ENCODE peak calls at places on chromosomes 7 and 10, in seven cellular contexts. W, X, Z, C, N, V and S are unnamed samples.

GRCh38 chr7:69708857-69709256 is 110.6 kb downstream of the AUTS2 start:
- DNase-seq in W (no peak), X (no peak), Z (no peak), C (no peak), N (peak; percentile 1), V (peak; percentile 8), S (no peak)

GRCh38 chr10:44339218-44339617 is 45.7 kb downstream of the CXCL12 start:
- DNase-seq in W (peak; percentile 23), X (peak; percentile 53), Z (no peak), C (no peak), N (no peak), V (peak; percentile 73), S (no peak)

GRCh38 chr10:46544989-46545791 is 11.3 kb downstream of the GPRIN2 start:
- DNase-seq in W (no peak), X (peak; percentile 83), Z (no peak), C (no peak), N (no peak), V (no peak), S (peak; percentile 67)

GRCh38 chr7:36086571-36086970 is 66.5 kb upstream of the EEPD1 start:
- DNase-seq in W (no peak), X (no peak), Z (no peak), C (no peak), N (no peak), V (no peak), S (no peak)

GRCh38 chr10:103651783-103652476 is 158.4 kb downstream of the NEURL1 start:
- DNase-seq in W (no peak), X (no peak), Z (no peak), C (no peak), N (no peak), V (no peak), S (no peak)

GRCh38 chr7:24965831-24966708 is 13.9 kb downstream of the OSBPL3 start:
- DNase-seq in W (peak; percentile 15), X (peak; percentile 30), Z (no peak), C (no peak), N (no peak), V (peak; percentile 83), S (peak; percentile 28)

GRCh38 chr7:12249706-12250105 is 38.6 kb downstream of the TMEM106B start:
- DNase-seq in W (no peak), X (no peak), Z (no peak), C (no peak), N (no peak), V (no peak), S (no peak)

GRCh38 chr10:12077580-12078180 is 8.9 kb downstream of the DHTKD1 start:
- DNase-seq in W (no peak), X (no peak), Z (no peak), C (no peak), N (no peak), V (no peak), S (no peak)

GRCh38 chr7:69597278-69598076 is 798 bp upstream of the AUTS2 start:
- DNase-seq in W (no peak), X (peak; percentile 61), Z (peak; percentile 47), C (peak; percentile 78), N (peak; percentile 21), V (peak; percentile 54), S (peak; percentile 63)

GRCh38 chr10:28684986-28685580 is 7.8 kb downstream of the BAMBI start:
- DNase-seq in W (no peak), X (peak; percentile 93), Z (no peak), C (no peak), N (peak; percentile 59), V (no peak), S (no peak)

GRCh38 chr10:28686835-28687682 is 9.7 kb downstream of the BAMBI start:
- DNase-seq in W (peak; percentile 27), X (peak; percentile 96), Z (no peak), C (no peak), N (peak; percentile 71), V (peak; percentile 44), S (no peak)

GRCh38 chr10:28684157-28684985 is 7.0 kb downstream of the BAMBI start:
- DNase-seq in W (no peak), X (peak; percentile 63), Z (no peak), C (no peak), N (no peak), V (no peak), S (no peak)

GRCh38 chr10:28687683-28688001 is 10.3 kb downstream of the BAMBI start:
- DNase-seq in W (no peak), X (peak; percentile 47), Z (no peak), C (no peak), N (no peak), V (no peak), S (no peak)

DNA sequence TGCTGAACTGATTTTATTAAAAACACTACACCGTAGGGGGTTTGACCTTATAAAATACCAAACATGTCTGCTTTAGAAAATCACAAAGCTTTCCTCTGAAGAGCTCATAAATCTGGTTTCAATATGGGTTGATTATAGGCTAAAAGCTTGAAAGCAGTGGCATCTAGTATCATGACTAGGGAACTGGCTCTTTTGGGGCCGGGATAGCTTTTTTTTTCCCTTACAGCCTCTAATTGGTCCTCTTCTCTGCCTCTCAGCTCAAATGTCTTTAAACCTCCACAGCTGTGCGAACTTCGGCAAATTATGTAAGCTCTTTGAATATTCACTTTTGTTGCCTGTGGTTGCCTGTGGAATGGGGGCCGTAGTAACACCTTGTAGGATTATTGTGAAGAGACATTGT is 8.4 kb downstream of the BAMBI start:
- DNase-seq in W (no peak), X (peak; percentile 88), Z (no peak), C (no peak), N (peak; percentile 38), V (no peak), S (no peak)
- H3K4me1 ChIP-seq in W (peaks cover 4% of the 10 kb centered on the region), X (peaks cover 20% of the 10 kb centered on the region), Z (peaks cover 3% of the 10 kb centered on the region), C (peaks cover 5% of the 10 kb centered on the region), N (peaks cover 3% of the 10 kb centered on the region), V (peaks cover 2% of the 10 kb centered on the region), S (peaks cover 10% of the 10 kb centered on the region)

DNA sequence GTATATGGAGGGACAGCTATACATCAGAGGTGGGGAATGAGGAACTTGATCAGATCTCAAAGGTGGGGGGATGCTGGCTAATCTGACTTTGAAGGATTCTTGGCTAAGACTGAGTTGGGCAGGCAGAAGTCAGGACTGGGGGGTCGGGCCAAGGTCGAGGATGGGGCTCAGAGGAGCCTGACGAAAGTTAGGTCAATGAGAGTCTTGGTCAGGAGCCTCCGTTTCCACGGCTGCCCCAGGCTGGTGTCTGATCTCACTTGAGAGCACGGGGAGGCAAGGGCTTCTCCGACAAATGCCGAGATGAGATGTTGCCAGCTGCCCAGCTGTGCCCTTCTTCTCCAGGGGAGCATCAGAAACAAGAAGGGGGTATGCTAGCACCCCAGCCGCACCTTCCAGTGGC is 5.7 kb downstream of the SLC29A3 start:
- DNase-seq in W (no peak), X (no peak), Z (no peak), C (no peak), N (no peak), V (no peak), S (no peak)
- H4K8ac ChIP-seq in W (no peak overlapping the region), X (no peak overlapping the region), Z (no peak overlapping the region), C (no peak overlapping the region), N (no peak overlapping the region), V (no peak overlapping the region), S (no peak overlapping the region)

GRCh38 chr7:1934756-1935155 is 264.7 kb downstream of the ELFN1 start:
- DNase-seq in W (no peak), X (no peak), Z (no peak), C (no peak), N (no peak), V (no peak), S (no peak)
- H2BK5ac ChIP-seq in W (no peak overlapping the region), X (no peak overlapping the region), Z (no peak overlapping the region), C (no peak overlapping the region), N (no peak overlapping the region), V (no peak overlapping the region), S (no peak overlapping the region)

DNA sequence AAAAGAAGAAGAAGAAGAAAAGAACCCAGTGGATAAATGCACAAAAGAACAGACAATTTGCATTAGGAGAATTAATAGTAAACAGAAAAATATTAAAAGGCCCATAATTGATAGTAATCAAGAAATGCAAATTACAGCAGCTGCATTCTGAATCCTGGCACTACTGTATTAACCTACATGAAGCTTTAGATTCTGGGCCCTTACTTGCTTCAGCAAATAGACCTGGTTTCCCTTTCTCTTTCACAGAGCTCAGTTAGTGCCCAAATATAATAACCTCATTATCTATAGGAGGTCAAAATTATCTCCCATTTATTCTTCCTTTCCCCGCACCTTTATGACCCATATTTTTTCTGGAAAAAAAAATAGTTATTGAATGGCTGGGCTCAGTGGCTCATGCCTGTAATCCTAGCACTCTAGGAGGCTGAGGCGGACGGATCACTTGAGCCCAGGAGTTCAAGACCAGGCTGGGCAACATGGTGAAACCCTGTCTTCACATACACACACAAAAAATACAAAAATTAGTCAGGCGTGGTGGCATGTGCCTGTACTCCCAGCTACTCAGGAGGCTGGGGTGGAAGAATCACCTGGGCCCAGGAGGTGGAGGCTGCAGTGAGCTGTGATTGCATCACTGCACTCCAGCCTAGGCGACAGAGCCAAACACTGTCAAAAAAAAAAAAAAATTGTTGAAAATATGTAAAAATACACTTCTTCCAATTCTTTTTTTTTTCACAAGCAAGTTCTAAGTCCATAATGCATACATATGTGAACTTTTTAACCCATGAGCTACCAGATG is 36.0 kb upstream of the PIK3AP1 start:
- DNase-seq in W (no peak), X (no peak), Z (no peak), C (no peak), N (no peak), V (no peak), S (no peak)
- H3K4me1 ChIP-seq in W (no peaks in the 10 kb centered on the region), X (no peaks in the 10 kb centered on the region), Z (no peaks in the 10 kb centered on the region), C (no peaks in the 10 kb centered on the region), N (no peaks in the 10 kb centered on the region), V (no peaks in the 10 kb centered on the region), S (no peaks in the 10 kb centered on the region)

GRCh38 chr10:71256661-71257030 is 44.3 kb downstream of the UNC5B start:
- DNase-seq in W (no peak), X (no peak), Z (no peak), C (no peak), N (no peak), V (no peak), S (no peak)
- H4K8ac ChIP-seq in W (no peak overlapping the region), X (no peak overlapping the region), Z (no peak overlapping the region), C (peak overlapping the region; percentile 6), N (no peak overlapping the region), V (no peak overlapping the region), S (no peak overlapping the region)